ENCODE peak calls at places on chromosome 10, in four cellular contexts. K is PC-3, X is keratinocyte, I is neural progenitor cell. O is an unnamed sample. For H3K36me3, the result is how much of the 10 kb centered on the place peaks cover.

GRCh38 chr10:21831986-21832735 is 171.4 kb downstream of the DNAJC1 start:
- DNase-seq in K (no peak), X (no peak), I (no peak), O (no peak)

GRCh38 chr10:36358736-36359135 is 716.6 kb upstream of the FZD8 start:
- DNase-seq in K (no peak), X (no peak), I (no peak), O (no peak)

GRCh38 chr10:44385726-44386438 is 985 bp upstream of the CXCL12 start:
- DNase-seq in K (no peak), X (no peak), I (peak), O (no peak)

GRCh38 chr10:31299119-31299518 is 19.9 kb upstream of the ZEB1 start:
- DNase-seq in K (peak), X (no peak), I (no peak), O (peak)

GRCh38 chr10:18689498-18689897 is 30.3 kb downstream of the ARL5B start:
- DNase-seq in K (peak), X (no peak), I (peak), O (no peak)

GRCh38 chr10:17112566-17112965 is 17.0 kb downstream of the CUBN start:
- DNase-seq in K (no peak), X (peak), I (no peak), O (no peak)

GRCh38 chr10:132175401-132175800 is 11.3 kb upstream of the DPYSL4 start:
- DNase-seq in K (no peak), X (no peak), I (no peak), O (no peak)

GRCh38 chr10:1419796-1420429 is 317.4 kb downstream of the ADARB2 start:
- DNase-seq in K (no peak), X (no peak), I (no peak), O (no peak)

GRCh38 chr10:110818311-110819257 is 53.1 kb upstream of the PDCD4 start:
- DNase-seq in K (peak), X (no peak), I (no peak), O (peak)

GRCh38 chr10:70758757-70759514 is 26.2 kb downstream of the TBATA start:
- DNase-seq in K (peak), X (peak), I (peak), O (peak)

GRCh38 chr10:132707776-132708171 is 78.2 kb downstream of the NKX6-2 start:
- DNase-seq in K (no peak), X (no peak), I (no peak), O (no peak)

GRCh38 chr10:132066186-132066585 is 440 bp downstream of the JAKMIP3 start:
- DNase-seq in K (peak), X (no peak), I (no peak), O (no peak)

GRCh38 chr10:33333260-33334169 is 952 bp downstream of the NRP1 start:
- DNase-seq in K (peak), X (no peak), I (no peak), O (no peak)

GRCh38 chr10:86802709-86803108 is 46.3 kb downstream of the BMPR1A start:
- DNase-seq in K (no peak), X (no peak), I (no peak), O (no peak)

GRCh38 chr10:126199221-126199998 is 188.9 kb downstream of the ADAM12 start:
- DNase-seq in K (peak), X (no peak), I (no peak), O (peak)

GRCh38 chr10:131636841-131637724 is 263.7 kb upstream of the PPP2R2D start:
- DNase-seq in K (no peak), X (no peak), I (no peak), O (no peak)

GRCh38 chr10:104037261-104037951 is 48.3 kb downstream of the COL17A1 start:
- DNase-seq in K (no peak), X (no peak), I (no peak), O (no peak)

GRCh38 chr10:3172081-3172445 is 519 bp downstream of the PITRM1 start:
- DNase-seq in K (peak), X (no peak), I (no peak), O (no peak)

GRCh38 chr10:79361721-79362397 is 14.6 kb downstream of the PPIF start:
- DNase-seq in K (no peak), X (no peak), I (no peak), O (no peak)

GRCh38 chr10:3980139-3980538 is 195.1 kb upstream of the KLF6 start:
- DNase-seq in K (no peak), X (no peak), I (no peak), O (no peak)

GRCh38 chr10:51700228-51700835 is 937 bp upstream of the CSTF2T start:
- DNase-seq in K (peak), X (no peak), I (peak), O (no peak)

GRCh38 chr10:103851261-103851660 is 4.1 kb downstream of the SH3PXD2A start:
- DNase-seq in K (no peak), X (no peak), I (no peak), O (no peak)

GRCh38 chr10:69789164-69789576 is 12.5 kb upstream of the COL13A1 start:
- DNase-seq in K (peak), X (no peak), I (no peak), O (no peak)

GRCh38 chr10:70456164-70456563 is 14.7 kb upstream of the NODAL start:
- DNase-seq in K (no peak), X (no peak), I (no peak), O (no peak)

GRCh38 chr10:18737236-18737635 is 78.0 kb downstream of the ARL5B start:
- DNase-seq in K (peak), X (no peak), I (no peak), O (no peak)

GRCh38 chr10:132132391-132132841 is 54.3 kb upstream of the DPYSL4 start:
- DNase-seq in K (no peak), X (no peak), I (no peak), O (no peak)

GRCh38 chr10:78359641-78360091 is 326.0 kb downstream of the RPS24 start:
- DNase-seq in K (no peak), X (no peak), I (peak), O (no peak)

GRCh38 chr10:128337860-128338378 is 211.7 kb upstream of the MKI67 start:
- DNase-seq in K (no peak), X (no peak), I (no peak), O (no peak)

GRCh38 chr10:80075781-80076180 is 2.7 kb upstream of the TMEM254 start:
- DNase-seq in K (peak), X (no peak), I (no peak), O (no peak)

GRCh38 chr10:79202188-79203013 is 133.6 kb downstream of the ZMIZ1 start:
- DNase-seq in K (peak), X (no peak), I (peak), O (peak)

GRCh38 chr10:119940487-119940886 is 48.0 kb downstream of the SEC23IP start:
- DNase-seq in K (no peak), X (no peak), I (no peak), O (no peak)

GRCh38 chr10:58555170-58555929 is 42.7 kb downstream of the BICC1 start:
- DNase-seq in K (no peak), X (no peak), I (no peak), O (no peak)

GRCh38 chr10:102718220-102718619 is 3.8 kb downstream of the SFXN2 start:
- DNase-seq in K (no peak), X (no peak), I (peak), O (no peak)

GRCh38 chr10:89431977-89432376 is 17.6 kb downstream of the IFIT5 start:
- DNase-seq in K (peak), X (peak), I (no peak), O (peak)

GRCh38 chr10:129754211-129755050 is 209.6 kb downstream of the EBF3 start:
- DNase-seq in K (no peak), X (no peak), I (no peak), O (no peak)

GRCh38 chr10:95273393-95274312 is 17.1 kb downstream of the PDLIM1 start:
- DNase-seq in K (peak), X (no peak), I (no peak), O (peak)

GRCh38 chr10:50561816-50562215 is 61.9 kb downstream of the SGMS1 start:
- DNase-seq in K (peak), X (no peak), I (no peak), O (no peak)

DNA sequence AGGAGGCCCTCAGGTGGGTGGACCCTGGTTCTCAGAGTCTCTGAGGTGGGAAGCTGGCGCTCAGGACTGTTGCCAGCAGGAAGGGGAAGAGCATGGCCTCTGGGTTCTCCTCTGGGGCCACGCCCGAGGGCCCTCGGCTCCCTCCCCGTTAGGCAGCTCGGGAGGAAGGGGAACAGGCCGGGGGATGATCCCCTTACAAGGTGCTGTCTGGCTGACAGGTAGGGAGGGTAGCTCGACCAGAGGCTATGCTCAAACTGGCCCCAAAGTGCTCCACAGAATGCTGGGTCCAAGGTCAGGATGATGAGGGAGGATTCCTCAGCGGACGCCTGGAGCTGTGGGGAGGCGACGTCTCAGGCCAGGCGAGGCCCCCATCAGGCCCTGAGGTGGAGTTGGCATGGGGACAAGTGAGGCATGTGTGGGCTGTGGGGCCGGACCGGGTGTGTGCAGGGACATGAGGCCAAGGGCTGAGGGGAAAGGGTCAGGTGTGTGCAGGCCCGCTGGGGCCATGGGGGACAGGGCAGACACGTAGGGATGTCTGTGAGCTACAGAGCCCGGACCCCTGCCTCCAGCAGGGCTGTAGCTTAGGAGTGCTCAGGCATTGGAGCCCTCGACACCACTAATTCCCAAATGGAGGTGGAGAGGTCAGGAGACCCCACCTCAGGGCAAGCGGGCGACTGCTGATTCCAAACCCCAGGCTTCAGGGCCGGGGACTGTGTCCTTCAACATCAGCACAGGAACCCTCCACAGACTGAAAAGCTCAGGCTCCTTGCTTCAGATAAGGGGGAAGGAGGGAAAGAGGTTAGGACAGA is 17.1 kb downstream of the POLL start:
- DNase-seq in K (peak), X (no peak), I (no peak), O (no peak)
- TF ChIP-seq EZH2 in K (no peak), X (no peak), I (no peak), O (no peak)

GRCh38 chr10:96664563-96664962 is 55.8 kb downstream of the PIK3AP1 start:
- DNase-seq in K (no peak), X (no peak), I (peak), O (no peak)
- H3K36me3 ChIP-seq in K (under half), X (under half), I (under half), O (under half)

GRCh38 chr10:22846294-22846693 is 81.6 kb upstream of the ARMC3 start:
- DNase-seq in K (no peak), X (no peak), I (no peak), O (no peak)

GRCh38 chr10:22848509-22848908 is 79.3 kb upstream of the ARMC3 start:
- DNase-seq in K (no peak), X (no peak), I (no peak), O (no peak)

GRCh38 chr10:22851865-22852239 is 76.0 kb upstream of the ARMC3 start:
- DNase-seq in K (no peak), X (no peak), I (no peak), O (no peak)

GRCh38 chr10:22850541-22850940 is 77.3 kb upstream of the ARMC3 start:
- DNase-seq in K (no peak), X (no peak), I (no peak), O (no peak)

GRCh38 chr10:22849077-22849810 is 78.6 kb upstream of the ARMC3 start:
- DNase-seq in K (no peak), X (no peak), I (no peak), O (no peak)
- H3K4me3 ChIP-seq in K (no peak), X (no peak), I (no peak), O (no peak)

GRCh38 chr10:99233680-99234018 is 2.0 kb downstream of the HPSE2 start:
- DNase-seq in K (no peak), X (no peak), I (peak), O (no peak)
- TF ChIP-seq EZH2 in K (no peak), X (no peak), I (no peak), O (no peak)

GRCh38 chr10:116704926-116705325 is 37.4 kb downstream of the HSPA12A start:
- DNase-seq in K (no peak), X (no peak), I (no peak), O (no peak)

GRCh38 chr10:116708386-116708785 is 34.0 kb downstream of the HSPA12A start:
- DNase-seq in K (no peak), X (no peak), I (no peak), O (no peak)

GRCh38 chr10:116707981-116708380 is 34.4 kb downstream of the HSPA12A start:
- DNase-seq in K (no peak), X (no peak), I (no peak), O (no peak)

GRCh38 chr10:116705498-116705897 is 36.9 kb downstream of the HSPA12A start:
- DNase-seq in K (no peak), X (no peak), I (no peak), O (no peak)

GRCh38 chr10:116706281-116706680 is 36.1 kb downstream of the HSPA12A start:
- DNase-seq in K (no peak), X (no peak), I (no peak), O (no peak)
- H3K36me3 ChIP-seq in K (under half), X (under half), I (under half), O (under half)

GRCh38 chr10:77162697-77163096 is 474.9 kb downstream of the KCNMA1 start:
- DNase-seq in K (peak), X (peak), I (no peak), O (no peak)

GRCh38 chr10:77163670-77164348 is 473.8 kb downstream of the KCNMA1 start:
- DNase-seq in K (peak), X (peak), I (no peak), O (peak)

GRCh38 chr10:77168161-77168560 is 469.4 kb downstream of the KCNMA1 start:
- DNase-seq in K (peak), X (no peak), I (no peak), O (peak)

GRCh38 chr10:77164616-77165311 is 472.8 kb downstream of the KCNMA1 start:
- DNase-seq in K (peak), X (no peak), I (no peak), O (no peak)

DNA sequence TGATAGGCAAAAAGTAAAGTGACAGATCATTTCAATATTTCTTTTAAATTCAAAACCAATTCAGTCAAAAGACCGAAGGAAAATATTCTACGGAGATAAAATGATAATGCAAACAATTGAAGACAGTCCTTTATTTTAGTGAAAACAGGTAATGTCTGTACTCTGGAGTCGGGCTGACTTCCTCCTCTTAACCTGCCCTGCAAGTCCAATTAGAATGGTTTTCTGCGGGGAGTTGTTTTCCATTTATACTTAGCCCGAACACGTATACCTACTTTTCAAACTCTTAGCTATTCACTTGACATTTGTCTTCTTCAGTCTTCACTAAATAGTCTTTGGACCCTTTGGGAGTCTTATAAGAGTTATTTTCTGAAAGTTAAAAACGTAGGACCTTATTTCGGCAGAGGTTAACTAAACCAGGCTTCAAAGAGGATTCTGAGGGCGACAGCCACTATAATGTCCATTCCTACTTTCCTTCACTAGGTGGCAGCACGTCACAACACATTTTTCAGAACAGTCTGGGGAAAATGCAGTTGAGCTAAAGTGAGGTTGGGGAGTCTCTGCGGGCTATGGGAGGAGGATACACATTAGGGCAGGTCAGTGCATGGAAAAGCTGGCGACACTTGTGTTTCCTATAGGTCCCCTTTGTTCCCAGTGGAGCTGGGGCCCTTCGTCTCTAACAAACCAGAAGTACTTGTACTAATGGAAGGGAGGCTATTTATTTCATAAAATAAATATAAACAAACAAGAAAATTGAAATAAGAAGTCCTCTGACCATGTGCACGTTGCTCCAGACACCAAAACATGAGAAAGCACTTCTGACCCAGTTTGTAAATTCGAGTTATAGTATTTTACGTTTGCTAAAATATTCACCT is 471.9 kb downstream of the KCNMA1 start:
- DNase-seq in K (peak), X (no peak), I (peak), O (peak)
- H3K4me3 ChIP-seq in K (peak), X (no peak), I (no peak), O (no peak)

DNA sequence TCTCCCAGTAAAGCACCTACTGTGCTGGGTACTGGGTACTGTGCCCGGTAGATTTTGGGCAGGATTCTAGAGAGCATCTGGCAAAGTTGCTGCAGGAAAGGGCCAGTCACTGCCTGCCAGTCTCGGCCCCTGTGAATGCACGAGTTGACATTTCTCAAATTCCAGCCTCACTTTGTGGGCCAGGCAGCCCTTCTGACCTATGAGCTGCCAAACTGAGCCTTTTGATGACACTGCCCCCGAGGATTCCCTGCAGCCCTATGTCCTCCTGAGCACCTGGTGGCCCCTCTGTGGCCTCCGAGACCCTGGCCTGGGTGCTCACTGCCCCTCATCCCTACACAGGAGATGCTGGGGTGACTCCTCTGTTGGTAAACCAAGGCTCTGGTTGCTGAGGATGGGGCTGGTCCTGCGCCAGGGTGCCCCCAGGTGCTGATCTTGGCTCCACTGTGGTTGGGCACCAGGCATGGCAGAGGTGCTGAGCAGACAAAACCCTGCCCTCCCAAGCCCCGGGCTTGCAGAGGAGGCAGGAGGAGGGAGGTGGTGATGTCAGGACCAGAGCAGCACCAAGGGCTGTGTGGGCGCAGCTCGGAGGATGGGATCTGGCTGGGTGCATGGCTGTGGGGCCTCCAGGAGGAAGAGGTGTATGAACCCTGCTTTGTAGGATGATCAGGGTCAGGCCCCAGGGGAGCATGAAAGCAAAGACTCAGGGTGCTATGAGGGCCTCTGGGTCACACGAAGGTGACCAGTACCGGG is 16.2 kb downstream of the LHPP start:
- DNase-seq in K (no peak), X (no peak), I (peak), O (no peak)
- TF ChIP-seq EZH2 in K (no peak), X (no peak), I (no peak), O (no peak)

GRCh38 chr10:123154092-123154942 is at the start of gene BUB3:
- DNase-seq in K (peak), X (peak), I (peak), O (peak)
- H3K36me3 ChIP-seq in K (under half), X (under half), I (under half), O (under half)

GRCh38 chr10:13787015-13787421 is 200.3 kb downstream of the PRPF18 start:
- DNase-seq in K (no peak), X (no peak), I (no peak), O (no peak)
- H3K4me3 ChIP-seq in K (no peak), X (no peak), I (no peak), O (no peak)

GRCh38 chr10:42754155-42755027 is 28.2 kb upstream of the BMS1 start:
- DNase-seq in K (no peak), X (no peak), I (peak), O (no peak)

GRCh38 chr10:42753507-42754154 is 29.0 kb upstream of the BMS1 start:
- DNase-seq in K (no peak), X (no peak), I (peak), O (no peak)

GRCh38 chr10:42755028-42755451 is 27.6 kb upstream of the BMS1 start:
- DNase-seq in K (no peak), X (no peak), I (peak), O (no peak)

GRCh38 chr10:42753126-42753506 is 29.5 kb upstream of the BMS1 start:
- DNase-seq in K (peak), X (peak), I (peak), O (peak)

GRCh38 chr10:42755591-42756093 is 27.0 kb upstream of the BMS1 start:
- DNase-seq in K (no peak), X (no peak), I (no peak), O (no peak)
- TF ChIP-seq EZH2 in K (no peak), X (peak), I (no peak), O (no peak)